ENCODE peak calls at places on chromosomes 13 and 19, in ten cellular contexts. One of them, this sample, is unnamed.

GRCh38 chr19:45125975-45126493 is 33.1 kb downstream of the PPP1R37 start:
- DNase-seq in HS-5: no peak
- DNase-seq in omental fat pad: peak
- DNase-seq in stimulated activated CD8-positive, alpha-beta memory T cell treated with anti-CD3 and anti-CD28 coated beads, Interleukin-4, amount 100 ng/mL, for 4 hours: peak
- DNase-seq in GM03348: peak
- DNase-seq in ELR: peak
- DNase-seq in activated naive CD4-positive, alpha-beta T cell treated with anti-CD3 and anti-CD28 coated beads, Interleukin-2, amount 10 ng/mL, durations not matched to agents 7 days and 5 days: peak
- DNase-seq in HT-29: peak
- DNase-seq in stimulated activated CD4-positive, alpha-beta T cell treated with anti-CD3 and anti-CD28 coated beads, Interleukin-2, amount 100 ng/mL, for 48 hours: peak
- DNase-seq in astrocyte: no peak
- DNase-seq in this sample: peak

GRCh38 chr19:9836021-9836420 is 903 bp downstream of the PIN1 start:
- DNase-seq in HT-29: no peak
- DNase-seq in stimulated activated CD4-positive, alpha-beta T cell treated with anti-CD3 and anti-CD28 coated beads, Interleukin-2, amount 100 ng/mL, for 48 hours: no peak
- DNase-seq in activated naive CD4-positive, alpha-beta T cell treated with anti-CD3 and anti-CD28 coated beads, Interleukin-2, amount 10 ng/mL, durations not matched to agents 7 days and 5 days: no peak
- DNase-seq in GM03348: peak
- DNase-seq in HS-5: no peak
- DNase-seq in stimulated activated CD8-positive, alpha-beta memory T cell treated with anti-CD3 and anti-CD28 coated beads, Interleukin-4, amount 100 ng/mL, for 4 hours: no peak
- DNase-seq in astrocyte: no peak
- DNase-seq in omental fat pad: no peak
- DNase-seq in ELR: peak
- DNase-seq in this sample: peak

GRCh38 chr19:21128901-21129698 is 12.7 kb upstream of the ZNF431 start:
- DNase-seq in stimulated activated CD8-positive, alpha-beta memory T cell treated with anti-CD3 and anti-CD28 coated beads, Interleukin-4, amount 100 ng/mL, for 4 hours: no peak
- DNase-seq in omental fat pad: no peak
- DNase-seq in stimulated activated CD4-positive, alpha-beta T cell treated with anti-CD3 and anti-CD28 coated beads, Interleukin-2, amount 100 ng/mL, for 48 hours: no peak
- DNase-seq in HT-29: no peak
- DNase-seq in activated naive CD4-positive, alpha-beta T cell treated with anti-CD3 and anti-CD28 coated beads, Interleukin-2, amount 10 ng/mL, durations not matched to agents 7 days and 5 days: no peak
- DNase-seq in HS-5: no peak
- DNase-seq in ELR: no peak
- DNase-seq in astrocyte: no peak
- DNase-seq in GM03348: no peak
- DNase-seq in this sample: no peak

GRCh38 chr13:23828866-23829265 is 60.3 kb downstream of the MIPEP start:
- DNase-seq in HS-5: no peak
- DNase-seq in HT-29: no peak
- DNase-seq in ELR: peak
- DNase-seq in stimulated activated CD8-positive, alpha-beta memory T cell treated with anti-CD3 and anti-CD28 coated beads, Interleukin-4, amount 100 ng/mL, for 4 hours: no peak
- DNase-seq in activated naive CD4-positive, alpha-beta T cell treated with anti-CD3 and anti-CD28 coated beads, Interleukin-2, amount 10 ng/mL, durations not matched to agents 7 days and 5 days: no peak
- DNase-seq in stimulated activated CD4-positive, alpha-beta T cell treated with anti-CD3 and anti-CD28 coated beads, Interleukin-2, amount 100 ng/mL, for 48 hours: no peak
- DNase-seq in astrocyte: peak
- DNase-seq in GM03348: peak
- DNase-seq in omental fat pad: no peak
- DNase-seq in this sample: no peak

GRCh38 chr19:35816262-35816661 is 3.6 kb upstream of the PRODH2 start:
- DNase-seq in HT-29: no peak
- DNase-seq in GM03348: no peak
- DNase-seq in omental fat pad: no peak
- DNase-seq in HS-5: no peak
- DNase-seq in ELR: no peak
- DNase-seq in activated naive CD4-positive, alpha-beta T cell treated with anti-CD3 and anti-CD28 coated beads, Interleukin-2, amount 10 ng/mL, durations not matched to agents 7 days and 5 days: no peak
- DNase-seq in stimulated activated CD8-positive, alpha-beta memory T cell treated with anti-CD3 and anti-CD28 coated beads, Interleukin-4, amount 100 ng/mL, for 4 hours: no peak
- DNase-seq in stimulated activated CD4-positive, alpha-beta T cell treated with anti-CD3 and anti-CD28 coated beads, Interleukin-2, amount 100 ng/mL, for 48 hours: no peak
- DNase-seq in astrocyte: no peak
- DNase-seq in this sample: peak

GRCh38 chr19:58274771-58275199 is 4.0 kb upstream of the ZNF8 start:
- DNase-seq in omental fat pad: no peak
- DNase-seq in HT-29: no peak
- DNase-seq in astrocyte: peak
- DNase-seq in activated naive CD4-positive, alpha-beta T cell treated with anti-CD3 and anti-CD28 coated beads, Interleukin-2, amount 10 ng/mL, durations not matched to agents 7 days and 5 days: no peak
- DNase-seq in stimulated activated CD8-positive, alpha-beta memory T cell treated with anti-CD3 and anti-CD28 coated beads, Interleukin-4, amount 100 ng/mL, for 4 hours: no peak
- DNase-seq in GM03348: no peak
- DNase-seq in ELR: peak
- DNase-seq in HS-5: no peak
- DNase-seq in stimulated activated CD4-positive, alpha-beta T cell treated with anti-CD3 and anti-CD28 coated beads, Interleukin-2, amount 100 ng/mL, for 48 hours: no peak
- DNase-seq in this sample: peak

GRCh38 chr13:113618455-113618854 is 33.9 kb downstream of the TFDP1 start:
- DNase-seq in astrocyte: no peak
- DNase-seq in omental fat pad: no peak
- DNase-seq in ELR: no peak
- DNase-seq in GM03348: no peak
- DNase-seq in activated naive CD4-positive, alpha-beta T cell treated with anti-CD3 and anti-CD28 coated beads, Interleukin-2, amount 10 ng/mL, durations not matched to agents 7 days and 5 days: no peak
- DNase-seq in stimulated activated CD8-positive, alpha-beta memory T cell treated with anti-CD3 and anti-CD28 coated beads, Interleukin-4, amount 100 ng/mL, for 4 hours: no peak
- DNase-seq in stimulated activated CD4-positive, alpha-beta T cell treated with anti-CD3 and anti-CD28 coated beads, Interleukin-2, amount 100 ng/mL, for 48 hours: no peak
- DNase-seq in HS-5: no peak
- DNase-seq in HT-29: no peak
- DNase-seq in this sample: peak

GRCh38 chr19:1161716-1162115 is 12.4 kb downstream of the SBNO2 start:
- DNase-seq in stimulated activated CD4-positive, alpha-beta T cell treated with anti-CD3 and anti-CD28 coated beads, Interleukin-2, amount 100 ng/mL, for 48 hours: no peak
- DNase-seq in activated naive CD4-positive, alpha-beta T cell treated with anti-CD3 and anti-CD28 coated beads, Interleukin-2, amount 10 ng/mL, durations not matched to agents 7 days and 5 days: no peak
- DNase-seq in omental fat pad: no peak
- DNase-seq in GM03348: peak
- DNase-seq in astrocyte: no peak
- DNase-seq in stimulated activated CD8-positive, alpha-beta memory T cell treated with anti-CD3 and anti-CD28 coated beads, Interleukin-4, amount 100 ng/mL, for 4 hours: no peak
- DNase-seq in HS-5: no peak
- DNase-seq in HT-29: peak
- DNase-seq in ELR: no peak
- DNase-seq in this sample: peak

GRCh38 chr13:102073251-102073650 is 328.6 kb downstream of the FGF14 start:
- DNase-seq in stimulated activated CD8-positive, alpha-beta memory T cell treated with anti-CD3 and anti-CD28 coated beads, Interleukin-4, amount 100 ng/mL, for 4 hours: no peak
- DNase-seq in stimulated activated CD4-positive, alpha-beta T cell treated with anti-CD3 and anti-CD28 coated beads, Interleukin-2, amount 100 ng/mL, for 48 hours: no peak
- DNase-seq in HS-5: no peak
- DNase-seq in activated naive CD4-positive, alpha-beta T cell treated with anti-CD3 and anti-CD28 coated beads, Interleukin-2, amount 10 ng/mL, durations not matched to agents 7 days and 5 days: no peak
- DNase-seq in ELR: no peak
- DNase-seq in astrocyte: no peak
- DNase-seq in omental fat pad: no peak
- DNase-seq in GM03348: no peak
- DNase-seq in HT-29: no peak
- DNase-seq in this sample: peak

GRCh38 chr19:45492627-45493470 is 4.0 kb downstream of the RTN2 start:
- DNase-seq in activated naive CD4-positive, alpha-beta T cell treated with anti-CD3 and anti-CD28 coated beads, Interleukin-2, amount 10 ng/mL, durations not matched to agents 7 days and 5 days: peak
- DNase-seq in GM03348: peak
- DNase-seq in HS-5: no peak
- DNase-seq in HT-29: no peak
- DNase-seq in omental fat pad: no peak
- DNase-seq in ELR: peak
- DNase-seq in astrocyte: peak
- DNase-seq in stimulated activated CD8-positive, alpha-beta memory T cell treated with anti-CD3 and anti-CD28 coated beads, Interleukin-4, amount 100 ng/mL, for 4 hours: no peak
- DNase-seq in stimulated activated CD4-positive, alpha-beta T cell treated with anti-CD3 and anti-CD28 coated beads, Interleukin-2, amount 100 ng/mL, for 48 hours: no peak
- DNase-seq in this sample: no peak

GRCh38 chr13:99496322-99497142 is 4.7 kb upstream of the TM9SF2 start:
- DNase-seq in HT-29: peak
- DNase-seq in omental fat pad: no peak
- DNase-seq in stimulated activated CD8-positive, alpha-beta memory T cell treated with anti-CD3 and anti-CD28 coated beads, Interleukin-4, amount 100 ng/mL, for 4 hours: peak
- DNase-seq in activated naive CD4-positive, alpha-beta T cell treated with anti-CD3 and anti-CD28 coated beads, Interleukin-2, amount 10 ng/mL, durations not matched to agents 7 days and 5 days: peak
- DNase-seq in ELR: peak
- DNase-seq in GM03348: peak
- DNase-seq in HS-5: peak
- DNase-seq in astrocyte: peak
- DNase-seq in stimulated activated CD4-positive, alpha-beta T cell treated with anti-CD3 and anti-CD28 coated beads, Interleukin-2, amount 100 ng/mL, for 48 hours: peak
- DNase-seq in this sample: no peak

GRCh38 chr13:23365652-23366051 is 67.8 kb downstream of the SACS start:
- DNase-seq in GM03348: no peak
- DNase-seq in stimulated activated CD4-positive, alpha-beta T cell treated with anti-CD3 and anti-CD28 coated beads, Interleukin-2, amount 100 ng/mL, for 48 hours: no peak
- DNase-seq in omental fat pad: no peak
- DNase-seq in HS-5: no peak
- DNase-seq in ELR: peak
- DNase-seq in HT-29: no peak
- DNase-seq in stimulated activated CD8-positive, alpha-beta memory T cell treated with anti-CD3 and anti-CD28 coated beads, Interleukin-4, amount 100 ng/mL, for 4 hours: no peak
- DNase-seq in astrocyte: peak
- DNase-seq in activated naive CD4-positive, alpha-beta T cell treated with anti-CD3 and anti-CD28 coated beads, Interleukin-2, amount 10 ng/mL, durations not matched to agents 7 days and 5 days: no peak
- DNase-seq in this sample: peak

GRCh38 chr19:17837972-17838371 is 9.8 kb downstream of the JAK3 start:
- DNase-seq in HT-29: no peak
- DNase-seq in HS-5: no peak
- DNase-seq in activated naive CD4-positive, alpha-beta T cell treated with anti-CD3 and anti-CD28 coated beads, Interleukin-2, amount 10 ng/mL, durations not matched to agents 7 days and 5 days: no peak
- DNase-seq in stimulated activated CD8-positive, alpha-beta memory T cell treated with anti-CD3 and anti-CD28 coated beads, Interleukin-4, amount 100 ng/mL, for 4 hours: no peak
- DNase-seq in GM03348: no peak
- DNase-seq in ELR: no peak
- DNase-seq in astrocyte: no peak
- DNase-seq in stimulated activated CD4-positive, alpha-beta T cell treated with anti-CD3 and anti-CD28 coated beads, Interleukin-2, amount 100 ng/mL, for 48 hours: no peak
- DNase-seq in omental fat pad: no peak
- DNase-seq in this sample: no peak

GRCh38 chr13:30133976-30134375 is 173.4 kb downstream of the KATNAL1 start:
- DNase-seq in HT-29: no peak
- DNase-seq in HS-5: no peak
- DNase-seq in omental fat pad: no peak
- DNase-seq in GM03348: peak
- DNase-seq in astrocyte: no peak
- DNase-seq in ELR: no peak
- DNase-seq in stimulated activated CD8-positive, alpha-beta memory T cell treated with anti-CD3 and anti-CD28 coated beads, Interleukin-4, amount 100 ng/mL, for 4 hours: no peak
- DNase-seq in stimulated activated CD4-positive, alpha-beta T cell treated with anti-CD3 and anti-CD28 coated beads, Interleukin-2, amount 100 ng/mL, for 48 hours: no peak
- DNase-seq in activated naive CD4-positive, alpha-beta T cell treated with anti-CD3 and anti-CD28 coated beads, Interleukin-2, amount 10 ng/mL, durations not matched to agents 7 days and 5 days: no peak
- DNase-seq in this sample: no peak

GRCh38 chr13:26480246-26480855 is 77.1 kb upstream of the WASF3 start:
- DNase-seq in HT-29: peak
- DNase-seq in ELR: no peak
- DNase-seq in astrocyte: peak
- DNase-seq in activated naive CD4-positive, alpha-beta T cell treated with anti-CD3 and anti-CD28 coated beads, Interleukin-2, amount 10 ng/mL, durations not matched to agents 7 days and 5 days: no peak
- DNase-seq in stimulated activated CD8-positive, alpha-beta memory T cell treated with anti-CD3 and anti-CD28 coated beads, Interleukin-4, amount 100 ng/mL, for 4 hours: no peak
- DNase-seq in GM03348: peak
- DNase-seq in omental fat pad: no peak
- DNase-seq in HS-5: no peak
- DNase-seq in stimulated activated CD4-positive, alpha-beta T cell treated with anti-CD3 and anti-CD28 coated beads, Interleukin-2, amount 100 ng/mL, for 48 hours: no peak
- DNase-seq in this sample: no peak

GRCh38 chr13:106052200-106052767 is 483.2 kb downstream of the EFNB2 start:
- DNase-seq in HT-29: no peak
- DNase-seq in stimulated activated CD4-positive, alpha-beta T cell treated with anti-CD3 and anti-CD28 coated beads, Interleukin-2, amount 100 ng/mL, for 48 hours: no peak
- DNase-seq in GM03348: peak
- DNase-seq in astrocyte: peak
- DNase-seq in stimulated activated CD8-positive, alpha-beta memory T cell treated with anti-CD3 and anti-CD28 coated beads, Interleukin-4, amount 100 ng/mL, for 4 hours: no peak
- DNase-seq in ELR: no peak
- DNase-seq in HS-5: no peak
- DNase-seq in omental fat pad: no peak
- DNase-seq in activated naive CD4-positive, alpha-beta T cell treated with anti-CD3 and anti-CD28 coated beads, Interleukin-2, amount 10 ng/mL, durations not matched to agents 7 days and 5 days: no peak
- DNase-seq in this sample: no peak